ENCODE peak calls at places on chromosomes 4 and X, in ten cellular contexts. Z is heart left ventricle, R is right atrium auricular region, Q is gastrocnemius medialis, H is lung, T is dorsolateral prefrontal cortex, A is neural progenitor cell, Y is astrocyte, P is aorta, E is fibroblast of lung. J is an unnamed sample.

GRCh38 chrX:136214551-136214950 is 36.6 kb downstream of the MAP7D3 start:
- DNase-seq in Z (no peak), R (no peak), Q (no peak), H (no peak), T (no peak), A (no peak), Y (peak), P (no peak), E (peak), J (no peak)

GRCh38 chr4:122776916-122777315 is 44.4 kb downstream of the BBS12 start:
- DNase-seq in Z (no peak), R (no peak), Q (no peak), H (no peak), T (no peak), A (no peak), Y (no peak), P (no peak), E (peak), J (peak)

GRCh38 chrX:84729809-84730208 is 227.6 kb upstream of the HDX start:
- DNase-seq in Z (no peak), R (no peak), Q (no peak), H (no peak), T (no peak), A (peak), Y (no peak), P (no peak), E (peak), J (no peak)

GRCh38 chr4:168569066-168569908 is 72.4 kb downstream of the PALLD start:
- DNase-seq in Z (no peak), R (no peak), Q (peak), H (peak), T (no peak), A (no peak), Y (peak), P (no peak), E (no peak), J (no peak)

GRCh38 chr4:41256740-41257256 is at the start of gene UCHL1:
- DNase-seq in Z (no peak), R (no peak), Q (no peak), H (no peak), T (peak), A (peak), Y (peak), P (peak), E (peak), J (no peak)

GRCh38 chr4:185017964-185018772 is at the start of gene HELT:
- DNase-seq in Z (no peak), R (no peak), Q (no peak), H (no peak), T (no peak), A (peak), Y (no peak), P (no peak), E (no peak), J (no peak)

GRCh38 chr4:88297131-88297530 is 12.8 kb upstream of the PPM1K start:
- DNase-seq in Z (no peak), R (no peak), Q (no peak), H (no peak), T (no peak), A (peak), Y (no peak), P (no peak), E (no peak), J (no peak)

GRCh38 chr4:16544251-16544721 is 318.0 kb upstream of the TAPT1 start:
- DNase-seq in Z (peak), R (peak), Q (no peak), H (peak), T (no peak), A (no peak), Y (no peak), P (peak), E (peak), J (no peak)

GRCh38 chr4:106365613-106366012 is 3.0 kb downstream of the GIMD1 start:
- DNase-seq in Z (no peak), R (no peak), Q (no peak), H (no peak), T (no peak), A (no peak), Y (peak), P (no peak), E (peak), J (peak)

GRCh38 chr4:183906736-183907651 is 1.9 kb downstream of the STOX2 start:
- DNase-seq in Z (no peak), R (no peak), Q (no peak), H (no peak), T (peak), A (peak), Y (no peak), P (no peak), E (peak), J (no peak)

GRCh38 chr4:75724066-75724866 is at the start of gene USO1:
- DNase-seq in Z (peak), R (peak), Q (peak), H (peak), T (peak), A (peak), Y (peak), P (peak), E (peak), J (peak)

GRCh38 chr4:153186046-153186728 is 18.1 kb upstream of the TRIM2 start:
- DNase-seq in Z (no peak), R (no peak), Q (no peak), H (peak), T (no peak), A (no peak), Y (no peak), P (no peak), E (no peak), J (no peak)

GRCh38 chr4:56026596-56026995 is 77.9 kb downstream of the CEP135 start:
- DNase-seq in Z (no peak), R (no peak), Q (no peak), H (no peak), T (no peak), A (no peak), Y (peak), P (no peak), E (peak), J (no peak)

GRCh38 chrX:107542500-107542899 is 85.8 kb upstream of the PRPS1 start:
- DNase-seq in Z (no peak), R (no peak), Q (no peak), H (no peak), T (peak), A (peak), Y (peak), P (no peak), E (peak), J (no peak)

GRCh38 chr4:15729910-15730533 is 27.2 kb downstream of the BST1 start:
- DNase-seq in Z (no peak), R (no peak), Q (no peak), H (no peak), T (peak), A (peak), Y (peak), P (no peak), E (peak), J (no peak)

GRCh38 chrX:49840679-49841078 is 11.6 kb downstream of the PAGE4 start:
- DNase-seq in Z (no peak), R (no peak), Q (no peak), H (peak), T (peak), A (peak), Y (peak), P (peak), E (peak), J (peak)

GRCh38 chrX:93242897-93243296 is 430.5 kb downstream of the NAP1L3 start:
- DNase-seq in Z (no peak), R (no peak), Q (no peak), H (no peak), T (no peak), A (no peak), Y (no peak), P (no peak), E (no peak), J (no peak)

GRCh38 chr4:99013402-99013843 is 17.9 kb downstream of the METAP1 start:
- DNase-seq in Z (no peak), R (no peak), Q (no peak), H (no peak), T (no peak), A (peak), Y (peak), P (no peak), E (peak), J (no peak)

GRCh38 chr4:77859256-77859655 is 3.4 kb upstream of the MRPL1 start:
- DNase-seq in Z (no peak), R (no peak), Q (no peak), H (no peak), T (no peak), A (no peak), Y (no peak), P (no peak), E (no peak), J (no peak)

GRCh38 chrX:13440166-13440565 is 120.3 kb upstream of the ATXN3L start:
- DNase-seq in Z (no peak), R (no peak), Q (no peak), H (no peak), T (no peak), A (no peak), Y (no peak), P (no peak), E (peak), J (no peak)

GRCh38 chr4:54659213-54660144 is 1.7 kb downstream of the KIT start:
- DNase-seq in Z (no peak), R (no peak), Q (no peak), H (no peak), T (no peak), A (peak), Y (no peak), P (no peak), E (peak), J (no peak)

GRCh38 chrX:105821471-105822081 is 763 bp upstream of the NRK start:
- DNase-seq in Z (no peak), R (no peak), Q (no peak), H (no peak), T (no peak), A (peak), Y (peak), P (no peak), E (peak), J (no peak)

GRCh38 chr4:118586357-118586790 is 98.8 kb upstream of the METTL14 start:
- DNase-seq in Z (peak), R (peak), Q (no peak), H (no peak), T (no peak), A (no peak), Y (no peak), P (no peak), E (peak), J (no peak)

GRCh38 chrX:21725498-21725897 is 32.4 kb downstream of the SMPX start:
- DNase-seq in Z (no peak), R (no peak), Q (no peak), H (no peak), T (no peak), A (peak), Y (no peak), P (no peak), E (peak), J (no peak)

GRCh38 chr4:95263391-95263790 is 285.4 kb downstream of the UNC5C start:
- DNase-seq in Z (no peak), R (no peak), Q (no peak), H (no peak), T (no peak), A (no peak), Y (no peak), P (no peak), E (no peak), J (no peak)
- H3K27ac ChIP-seq in Z (no peak), R (no peak), Q (no peak), H (no peak), T (peak), A (no peak), Y (no peak), P (no peak), E (no peak), J (no peak)

GRCh38 chrX:44343412-44343942 is at the start of gene EFHC2:
- DNase-seq in Z (peak), R (no peak), Q (no peak), H (peak), T (peak), A (peak), Y (peak), P (peak), E (peak), J (no peak)
- H3K27ac ChIP-seq in Z (peak), R (peak), Q (no peak), H (no peak), T (no peak), A (no peak), Y (no peak), P (no peak), E (peak), J (no peak)

GRCh38 chrX:19775830-19776498 is 111.4 kb downstream of the SH3KBP1 start:
- DNase-seq in Z (no peak), R (no peak), Q (no peak), H (no peak), T (no peak), A (no peak), Y (no peak), P (no peak), E (no peak), J (no peak)

GRCh38 chrX:19776753-19777152 is 110.6 kb downstream of the SH3KBP1 start:
- DNase-seq in Z (no peak), R (no peak), Q (no peak), H (no peak), T (no peak), A (no peak), Y (no peak), P (no peak), E (no peak), J (no peak)

GRCh38 chrX:19772306-19772705 is 115.1 kb downstream of the SH3KBP1 start:
- DNase-seq in Z (no peak), R (no peak), Q (no peak), H (no peak), T (no peak), A (no peak), Y (no peak), P (no peak), E (peak), J (no peak)

GRCh38 chrX:19772759-19773623 is 114.4 kb downstream of the SH3KBP1 start:
- DNase-seq in Z (no peak), R (no peak), Q (no peak), H (no peak), T (no peak), A (no peak), Y (no peak), P (no peak), E (peak), J (no peak)

DNA sequence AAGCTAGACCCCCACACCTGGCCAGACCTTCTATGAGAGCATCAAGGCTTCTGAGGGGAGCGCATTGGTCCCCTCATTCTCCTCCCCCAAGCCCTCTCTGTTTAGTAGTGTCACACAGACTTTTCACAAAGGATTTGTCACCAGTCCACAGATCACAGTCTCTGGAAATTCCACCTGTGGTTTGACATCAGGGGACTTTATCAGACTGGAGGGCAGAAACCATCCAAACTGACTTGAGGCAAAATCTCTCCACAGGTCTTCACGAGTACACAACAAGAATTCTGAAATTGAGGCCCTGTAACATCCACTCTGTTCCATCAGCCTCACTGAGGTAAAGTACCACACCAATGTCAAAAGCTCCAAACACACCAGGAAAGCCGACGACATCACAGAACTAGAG is 112.5 kb downstream of the SH3KBP1 start:
- DNase-seq in Z (no peak), R (no peak), Q (no peak), H (no peak), T (no peak), A (no peak), Y (no peak), P (no peak), E (no peak), J (no peak)
- H3K27ac ChIP-seq in Z (no peak), R (no peak), Q (no peak), H (no peak), T (no peak), A (no peak), Y (no peak), P (no peak), E (no peak), J (no peak)

GRCh38 chr4:78938868-78939666 is at the start of gene PAQR3:
- DNase-seq in Z (peak), R (peak), Q (peak), H (peak), T (peak), A (peak), Y (peak), P (peak), E (peak), J (peak)

GRCh38 chr4:78939667-78940008 is 400 bp upstream of the PAQR3 start:
- DNase-seq in Z (no peak), R (no peak), Q (no peak), H (no peak), T (no peak), A (peak), Y (no peak), P (no peak), E (no peak), J (no peak)

GRCh38 chr4:78936989-78937388 is 2.2 kb downstream of the PAQR3 start:
- DNase-seq in Z (no peak), R (no peak), Q (no peak), H (no peak), T (no peak), A (no peak), Y (no peak), P (no peak), E (no peak), J (no peak)

GRCh38 chr4:78937837-78938236 is 1.4 kb downstream of the PAQR3 start:
- DNase-seq in Z (no peak), R (no peak), Q (no peak), H (no peak), T (peak), A (no peak), Y (peak), P (no peak), E (no peak), J (no peak)

DNA sequence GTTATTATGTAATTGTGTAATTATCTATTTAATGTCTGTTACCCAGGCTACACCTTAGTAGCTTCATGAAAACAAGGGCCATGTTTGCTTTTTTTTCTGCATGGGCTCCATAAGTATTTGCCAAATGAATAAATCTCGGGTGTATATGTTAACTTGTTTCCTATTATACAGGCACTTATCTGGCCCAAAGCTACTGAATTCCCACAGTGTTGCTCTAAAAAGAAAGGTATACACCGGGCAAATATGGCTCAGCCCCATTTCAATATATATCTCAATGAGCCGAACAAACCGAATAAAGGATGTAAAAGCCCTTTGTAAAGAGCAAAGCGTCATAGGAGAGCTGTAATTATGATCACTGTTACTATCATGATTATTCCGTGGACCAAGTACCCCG is 767 bp downstream of the PAQR3 start:
- DNase-seq in Z (no peak), R (no peak), Q (no peak), H (no peak), T (no peak), A (no peak), Y (no peak), P (no peak), E (no peak), J (no peak)
- H3K27ac ChIP-seq in Z (peak), R (peak), Q (peak), H (no peak), T (no peak), A (no peak), Y (peak), P (no peak), E (peak), J (no peak)

GRCh38 chr4:89797117-89797516 is 39.8 kb downstream of the SNCA start:
- DNase-seq in Z (no peak), R (no peak), Q (no peak), H (no peak), T (peak), A (no peak), Y (peak), P (no peak), E (peak), J (peak)
- H3K27ac ChIP-seq in Z (no peak), R (no peak), Q (no peak), H (no peak), T (no peak), A (no peak), Y (peak), P (no peak), E (no peak), J (peak)

DNA sequence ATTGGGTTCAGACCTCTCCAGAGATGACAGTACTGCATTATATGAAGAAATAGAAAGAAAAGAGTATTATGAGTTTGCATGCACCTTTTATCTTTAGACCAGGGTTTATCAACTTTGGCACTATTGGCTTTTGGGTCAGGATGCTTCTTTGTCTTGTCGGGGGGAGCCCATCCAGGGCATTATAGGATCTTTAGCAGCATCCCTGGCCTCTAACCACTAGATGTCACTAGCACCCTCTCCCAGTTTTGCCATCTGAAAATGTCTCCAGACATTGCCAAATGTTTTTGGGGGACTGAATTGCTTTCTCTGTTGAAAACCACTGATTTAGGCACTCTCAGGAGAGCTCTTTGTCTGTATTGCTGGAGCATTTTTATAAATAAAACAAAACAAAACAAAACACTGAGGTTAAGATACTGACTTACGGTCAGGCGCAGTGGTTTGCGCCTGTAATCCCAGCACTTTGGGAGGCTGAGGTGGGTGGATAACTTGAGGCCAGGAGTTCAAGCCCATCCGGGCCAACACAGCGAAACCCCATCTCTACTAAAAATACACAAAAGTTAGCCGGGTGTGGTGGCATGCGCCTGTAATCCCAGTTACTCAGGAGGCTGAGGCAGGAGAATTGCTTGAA is 23.6 kb downstream of the CA5B start:
- DNase-seq in Z (no peak), R (no peak), Q (no peak), H (no peak), T (peak), A (peak), Y (no peak), P (no peak), E (peak), J (no peak)
- H3K27ac ChIP-seq in Z (no peak), R (no peak), Q (no peak), H (no peak), T (peak), A (no peak), Y (no peak), P (no peak), E (no peak), J (no peak)

DNA sequence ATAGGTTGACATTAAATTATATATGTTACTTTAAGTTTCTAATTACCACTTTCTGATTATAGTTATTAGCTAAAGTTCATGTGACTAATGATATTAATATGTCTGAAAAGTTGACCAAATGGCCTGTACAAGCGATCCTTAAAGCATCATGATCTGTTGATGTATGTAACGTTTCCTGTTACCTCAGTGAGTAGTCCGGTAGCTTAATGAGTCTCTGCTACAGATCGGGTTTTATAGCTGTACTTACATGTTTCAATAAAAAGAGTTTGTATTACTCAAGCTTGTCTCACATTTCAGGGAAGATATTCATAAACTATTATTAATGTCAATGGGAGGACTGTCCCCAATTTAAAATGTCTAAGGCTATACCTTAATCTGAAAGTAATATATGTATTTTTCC is 246.3 kb downstream of the PPP3CA start:
- DNase-seq in Z (no peak), R (no peak), Q (no peak), H (no peak), T (no peak), A (no peak), Y (no peak), P (no peak), E (no peak), J (no peak)
- H3K27ac ChIP-seq in Z (no peak), R (no peak), Q (no peak), H (no peak), T (no peak), A (no peak), Y (no peak), P (no peak), E (no peak), J (no peak)

DNA sequence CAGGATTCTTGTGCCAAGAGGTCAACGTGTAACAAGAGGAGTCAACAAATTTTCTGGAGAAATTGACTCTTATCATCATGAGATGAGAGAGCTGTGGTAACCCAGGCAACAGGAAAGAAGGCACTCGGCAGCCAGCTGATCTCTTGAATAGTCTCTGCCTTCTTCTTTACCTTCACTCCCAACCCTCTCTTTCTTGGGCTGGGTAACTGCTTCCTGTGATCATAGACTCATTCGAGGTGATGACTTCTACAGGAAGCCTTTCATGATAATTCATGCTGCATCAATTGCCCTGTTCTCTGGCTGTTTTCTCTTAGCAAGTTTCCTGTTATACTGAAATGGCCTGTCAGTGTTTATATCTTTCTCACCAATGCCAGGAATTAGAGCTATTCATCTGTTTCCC is 70.8 kb upstream of the FSTL5 start:
- DNase-seq in Z (no peak), R (no peak), Q (no peak), H (no peak), T (no peak), A (no peak), Y (no peak), P (no peak), E (no peak), J (no peak)
- H3K27ac ChIP-seq in Z (no peak), R (no peak), Q (no peak), H (no peak), T (no peak), A (no peak), Y (no peak), P (no peak), E (no peak), J (no peak)